ENCODE peak calls at places on chromosomes 1 and 21, in four cellular contexts. M, O, H and V are unnamed samples.

GRCh38 chr1:90223401-90223800 is 228.5 kb downstream of the ZNF326 start:
- DNase-seq in O (no peak), M (no peak), H (no peak), V (no peak)

GRCh38 chr1:15411593-15412487 is 2.2 kb downstream of the EFHD2 start:
- DNase-seq in O (no peak), M (no peak), H (peak), V (no peak)

GRCh38 chr21:15206514-15206913 is 141.7 kb upstream of the NRIP1 start:
- DNase-seq in H (no peak), O (no peak), M (no peak), V (no peak)

GRCh38 chr1:40313329-40313957 is 3.6 kb downstream of the COL9A2 start:
- DNase-seq in H (no peak), M (no peak), O (no peak), V (no peak)

GRCh38 chr1:17878837-17879236 is 123.7 kb downstream of the ACTL8 start:
- DNase-seq in H (peak), M (no peak), O (no peak), V (no peak)

GRCh38 chr1:151898519-151898991 is 10.8 kb downstream of the THEM4 start:
- DNase-seq in M (no peak), H (no peak), O (no peak), V (no peak)

GRCh38 chr1:218499021-218499691 is 154.0 kb downstream of the TGFB2 start:
- DNase-seq in O (no peak), H (peak), M (no peak), V (no peak)

GRCh38 chr1:84427520-84428188 is 29.4 kb downstream of the DNASE2B start:
- DNase-seq in M (no peak), H (peak), O (no peak), V (no peak)

GRCh38 chr1:68229927-68230812 is 2.2 kb downstream of the WLS start:
- DNase-seq in O (no peak), H (peak), M (no peak), V (no peak)

GRCh38 chr21:36701912-36702621 is 3.2 kb downstream of the SIM2 start:
- DNase-seq in M (peak), O (peak), H (peak), V (no peak)

GRCh38 chr1:230863449-230863848 is 4.9 kb downstream of the C1orf198 start:
- DNase-seq in H (no peak), M (no peak), O (no peak), V (no peak)

GRCh38 chr1:219533280-219533679 is 79.6 kb downstream of the ZC3H11B start:
- DNase-seq in O (no peak), M (no peak), H (no peak), V (no peak)

GRCh38 chr1:92899780-92900179 is 61.5 kb downstream of the DIPK1A start:
- DNase-seq in M (no peak), O (no peak), H (no peak), V (no peak)

GRCh38 chr1:62315387-62315786 is 3.8 kb downstream of the KANK4 start:
- DNase-seq in H (no peak), M (no peak), O (no peak), V (no peak)

GRCh38 chr1:62318756-62319544 is at the start of gene KANK4:
- DNase-seq in O (peak), M (peak), H (no peak), V (no peak)

GRCh38 chr1:62321438-62321837 is 2.2 kb upstream of the KANK4 start:
- DNase-seq in H (peak), O (no peak), M (no peak), V (no peak)

GRCh38 chr1:62317021-62317768 is 2.0 kb downstream of the KANK4 start:
- DNase-seq in H (no peak), M (no peak), O (no peak), V (no peak)

GRCh38 chr1:62318320-62318755 is 896 bp downstream of the KANK4 start:
- DNase-seq in H (no peak), M (peak), O (peak), V (no peak)
- H3K14ac ChIP-seq in H (no peak), M (no peak), O (no peak), V (peak)

DNA sequence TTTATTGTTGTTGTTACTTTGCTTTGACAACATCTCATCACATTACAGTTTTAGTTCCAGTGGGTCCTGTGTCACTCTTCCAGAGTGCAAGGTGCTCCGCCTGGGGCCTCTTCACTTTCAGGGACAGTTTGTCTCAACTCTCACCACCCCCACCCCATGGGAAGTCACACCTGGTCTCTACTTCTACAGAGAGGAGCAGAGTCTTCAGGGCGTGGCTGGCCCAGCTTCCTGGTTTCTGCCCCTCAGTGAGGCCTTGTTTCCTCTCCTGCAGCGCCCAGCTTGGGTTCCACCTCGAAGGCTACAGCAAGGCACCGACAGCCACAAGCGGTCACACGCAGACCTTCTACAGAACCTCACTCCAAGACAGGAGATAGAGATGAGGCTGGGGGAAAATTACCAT is 30.3 kb downstream of the RHOU start:
- DNase-seq in H (no peak), M (no peak), O (no peak), V (no peak)
- H3K23ac ChIP-seq in H (no peak), M (no peak), O (no peak), V (no peak)

GRCh38 chr1:8016244-8017241 is 9.6 kb downstream of the ERRFI1 start:
- DNase-seq in O (no peak), M (no peak), H (no peak), V (no peak)
- H3K4ac ChIP-seq in O (no peak), M (no peak), H (no peak), V (no peak)

GRCh38 chr1:24965571-24965930 is 35.5 kb upstream of the RUNX3 start:
- DNase-seq in O (no peak), H (no peak), M (no peak), V (no peak)
- H3K14ac ChIP-seq in O (no peak), H (no peak), M (no peak), V (no peak)